ENCODE peak calls at places on chromosomes 4 and X, in eight cellular contexts. C, Z, B, V, S, E, D and H are unnamed samples.

GRCh38 chr4:84324850-84325249 is 174.2 kb downstream of the NKX6-1 start:
- DNase-seq in Z (no peak), E (peak), S (peak), C (no peak), B (no peak), V (no peak), D (no peak), H (no peak)

GRCh38 chr4:85398276-85398675 is 76.7 kb upstream of the ARHGAP24 start:
- DNase-seq in E (no peak), Z (no peak), S (no peak), V (peak), C (no peak), B (no peak), D (no peak), H (no peak)

GRCh38 chr4:38856524-38857337 is at the start of gene TLR6:
- DNase-seq in S (no peak), Z (peak), B (no peak), V (peak), E (peak), C (no peak), D (peak), H (no peak)

GRCh38 chrX:22975786-22976185 is 24.0 kb upstream of the DDX53 start:
- DNase-seq in S (no peak), E (no peak), V (no peak), C (no peak), Z (no peak), B (no peak), D (no peak), H (no peak)

GRCh38 chr4:161457311-161457710 is 706.5 kb downstream of the FSTL5 start:
- DNase-seq in V (no peak), D (no peak), S (no peak), E (no peak), Z (no peak), C (no peak), B (no peak), H (no peak)

GRCh38 chr4:150278206-150278605 is 200.0 kb downstream of the DCLK2 start:
- DNase-seq in B (no peak), S (peak), C (no peak), Z (no peak), V (no peak), D (no peak), E (no peak), H (no peak)

GRCh38 chr4:1939664-1940509 is 68.7 kb downstream of the NSD2 start:
- DNase-seq in B (no peak), E (no peak), V (peak), C (peak), D (no peak), S (no peak), Z (no peak), H (peak)

GRCh38 chrX:77597090-77597489 is 149.9 kb downstream of the FGF16 start:
- DNase-seq in B (no peak), D (no peak), Z (peak), C (peak), S (no peak), E (no peak), V (peak), H (no peak)